ENCODE peak calls at places on chromosomes 13 and 19, in seven cellular contexts. P is fibroblast of lung; H is anterior cingulate cortex; C is stimulated activated CD8-positive, alpha-beta memory T cell treated with anti-CD3 and anti-CD28 coated beads, Interleukin-4, amount 100 ng/mL, for 48 hours; D is stimulated activated CD4-positive, alpha-beta T cell treated with anti-CD3 and anti-CD28 coated beads, Interleukin-1b, Interleukin-23, amount 100 ng/mL, for 1 hour; F is suprapubic skin; G is C1 segment of cervical spinal cord. Z is an unnamed sample.

GRCh38 chr19:5642204-5642603 is 19.3 kb downstream of the SAFB start:
- DNase-seq in P (no peak), G (no peak), H (no peak), F (no peak), C (no peak), D (no peak), Z (no peak)

GRCh38 chr19:18074192-18074591 is 12.5 kb downstream of the IL12RB1 start:
- DNase-seq in D (no peak), H (no peak), G (no peak), F (no peak), C (no peak), P (no peak), Z (no peak)

GRCh38 chr19:3012522-3013260 is 16.4 kb downstream of the TLE2 start:
- DNase-seq in F (no peak), D (no peak), H (no peak), G (no peak), C (no peak), P (no peak), Z (no peak)

GRCh38 chr19:16594681-16595091 is 22.5 kb upstream of the SLC35E1 start:
- DNase-seq in D (no peak), P (no peak), C (peak), H (no peak), G (no peak), F (no peak), Z (no peak)

GRCh38 chr19:41641879-41642485 is 15.1 kb upstream of the CEACAM4 start:
- DNase-seq in P (peak), H (no peak), C (peak), F (no peak), G (peak), D (peak), Z (peak)

GRCh38 chr19:35268546-35269424 is at the start of gene USF2:
- DNase-seq in H (peak), D (peak), G (peak), F (no peak), P (peak), C (peak), Z (peak)

GRCh38 chr19:4367781-4368127 is 24.4 kb downstream of the MPND start:
- DNase-seq in D (no peak), P (no peak), H (no peak), G (no peak), F (peak), C (no peak), Z (no peak)

GRCh38 chr19:39824143-39825092 is 9.5 kb downstream of the DYRK1B start:
- DNase-seq in F (peak), H (peak), C (peak), D (peak), P (peak), G (peak), Z (no peak)

GRCh38 chr13:101520672-101521071 is 68.2 kb downstream of the ITGBL1 start:
- DNase-seq in D (no peak), H (no peak), G (no peak), C (peak), P (peak), F (no peak), Z (peak)

GRCh38 chr19:41324231-41324702 is 14.3 kb downstream of the CCDC97 start:
- DNase-seq in D (no peak), F (no peak), G (no peak), P (no peak), H (no peak), C (no peak), Z (no peak)

GRCh38 chr13:20053891-20054290 is 95.4 kb downstream of the ZMYM2 start:
- DNase-seq in P (no peak), F (no peak), G (no peak), C (no peak), D (no peak), H (no peak), Z (no peak)

GRCh38 chr13:112242777-112243176 is 133.4 kb upstream of the SPACA7 start:
- DNase-seq in C (no peak), H (no peak), P (no peak), G (no peak), D (no peak), F (no peak), Z (no peak)

GRCh38 chr13:45257638-45258338 is 56.9 kb upstream of the KCTD4 start:
- DNase-seq in P (peak), C (no peak), D (no peak), H (no peak), F (no peak), G (no peak), Z (no peak)

GRCh38 chr19:11160119-11160768 is 4.7 kb upstream of the SPC24 start:
- DNase-seq in C (no peak), F (no peak), P (peak), H (no peak), D (no peak), G (no peak), Z (no peak)